ENCODE peak calls at places on chromosome 15, in nine cellular contexts. K is Caco-2, R is astrocyte, U is heart left ventricle, H is NB4, X is astrocyte of the spinal cord, O is GM23338, C is body of pancreas, I is vagina. Z is an unnamed sample.

GRCh38 chr15:48965972-48966371 is 2.3 kb upstream of the SHC4 start:
- DNase-seq in U (no peak), K (no peak), C (no peak), H (peak; percentile 93), I (no peak), X (peak; percentile 51), R (no peak), O (no peak), Z (no peak)

GRCh38 chr15:88648357-88649214 is 9.8 kb downstream of the ISG20 start:
- DNase-seq in K (no peak), R (peak; percentile 14), H (no peak), X (no peak), I (peak; percentile 84), C (peak; percentile 66), U (peak; percentile 17), O (no peak), Z (no peak)

GRCh38 chr15:53110999-53111398 is 320.9 kb upstream of the ONECUT1 start:
- DNase-seq in C (no peak), U (no peak), O (peak; percentile 26), X (no peak), H (no peak), R (no peak), I (no peak), K (no peak), Z (no peak)

GRCh38 chr15:96612917-96613316 is 282.4 kb downstream of the NR2F2 start:
- DNase-seq in K (no peak), U (no peak), I (no peak), R (no peak), H (no peak), X (no peak), C (no peak), O (no peak), Z (no peak)

GRCh38 chr15:77568960-77569646 is 63.6 kb downstream of the LINGO1 start:
- DNase-seq in K (peak; percentile 60), H (peak; percentile 85), X (peak; percentile 26), U (no peak), R (no peak), I (no peak), C (peak; percentile 4), O (peak; percentile 38), Z (no peak)

GRCh38 chr15:49238342-49238741 is 68.3 kb downstream of the GALK2 start:
- DNase-seq in C (peak; percentile 28), R (peak; percentile 85), O (no peak), H (no peak), U (no peak), X (peak; percentile 74), K (no peak), I (no peak), Z (no peak)

GRCh38 chr15:66614456-66615174 is 48.8 kb upstream of the LCTL start:
- DNase-seq in R (no peak), H (peak; percentile 66), K (no peak), X (no peak), O (no peak), I (no peak), C (no peak), U (no peak), Z (no peak)

GRCh38 chr15:34358367-34358766 is 8.6 kb downstream of the LPCAT4 start:
- DNase-seq in C (no peak), R (no peak), I (no peak), O (peak; percentile 39), U (no peak), K (no peak), X (no peak), H (no peak), Z (no peak)

GRCh38 chr15:35078221-35078915 is 6.7 kb downstream of the NANOGP8 start:
- DNase-seq in R (peak; percentile 36), H (peak; percentile 66), I (no peak), K (peak; percentile 42), C (peak; percentile 42), U (no peak), X (peak; percentile 51), O (peak; percentile 84), Z (peak; percentile 39)

GRCh38 chr15:90192961-90193786 is 8.0 kb upstream of the SEMA4B start:
- DNase-seq in R (no peak), H (peak; percentile 31), O (no peak), U (no peak), I (no peak), K (no peak), X (no peak), C (peak; percentile 20), Z (no peak)

GRCh38 chr15:66423149-66423548 is 36.4 kb downstream of the MAP2K1 start:
- DNase-seq in C (no peak), R (no peak), H (no peak), I (no peak), K (no peak), O (no peak), X (no peak), U (no peak), Z (no peak)

GRCh38 chr15:80841537-80841936 is 62.4 kb downstream of the CEMIP start:
- DNase-seq in C (no peak), R (no peak), K (no peak), X (no peak), U (no peak), I (no peak), H (no peak), O (no peak), Z (no peak)

GRCh38 chr15:90479656-90480055 is 50.1 kb upstream of the CRTC3 start:
- DNase-seq in O (no peak), X (peak; percentile 63), U (no peak), I (no peak), C (peak; percentile 48), R (peak; percentile 89), K (peak; percentile 88), H (no peak), Z (no peak)

GRCh38 chr15:48361690-48362089 is 30.5 kb downstream of the DUT start:
- DNase-seq in R (no peak), I (no peak), U (no peak), K (no peak), H (no peak), C (no peak), X (peak; percentile 26), O (no peak), Z (no peak)

GRCh38 chr15:71575474-71576045 is 234.8 kb upstream of the NR2E3 start:
- DNase-seq in R (no peak), U (no peak), O (peak; percentile 23), I (no peak), H (peak; percentile 8), X (peak; percentile 21), C (no peak), K (no peak), Z (no peak)
- TF ChIP-seq CTCF in R (peak; percentile 58), U (peak; percentile 28), O (peak; percentile 69), I (no peak), H (peak; percentile 35), X (peak; percentile 55), C (no peak), K (peak; percentile 51), Z (peak; percentile 50)

GRCh38 chr15:59436774-59437472 is 1.1 kb upstream of the FAM81A start:
- DNase-seq in I (no peak), O (peak; percentile 15), X (no peak), H (no peak), K (no peak), U (no peak), C (no peak), R (no peak), Z (no peak)
- H3K4me3 ChIP-seq in I (peak overlapping the region; percentile 61), O (peak overlapping the region; percentile 86), X (no peak overlapping the region), H (no peak overlapping the region), K (peak overlapping the region; percentile 36), U (peak overlapping the region; percentile 55), C (no peak overlapping the region), R (peak overlapping the region; percentile 64), Z (peak overlapping the region; percentile 70)

DNA sequence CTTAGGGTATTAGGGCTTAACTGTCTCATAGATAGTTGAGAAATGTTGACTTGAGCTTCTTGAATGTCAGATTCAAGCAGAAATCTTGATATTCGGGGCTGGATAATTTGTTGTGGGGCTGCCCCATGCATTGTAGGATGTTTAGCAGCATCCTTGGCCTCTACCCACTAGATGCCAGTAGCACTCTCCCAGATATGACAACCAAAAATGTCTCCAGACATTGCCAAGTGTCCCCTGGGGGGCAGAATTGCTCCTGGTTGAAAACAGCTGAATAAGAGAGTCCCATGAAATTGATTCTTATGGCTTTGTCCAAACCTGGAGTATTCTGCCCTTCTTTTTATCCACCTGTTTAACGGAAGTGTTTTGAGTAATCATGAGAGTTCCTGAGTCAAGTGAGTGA is 15.9 kb upstream of the LCMT2 start:
- DNase-seq in O (no peak), X (no peak), U (no peak), K (no peak), I (no peak), C (no peak), H (peak; percentile 25), R (no peak), Z (no peak)
- TF ChIP-seq CTCF in O (no peak), X (no peak), U (no peak), K (no peak), I (no peak), C (no peak), H (peak; percentile 4), R (no peak), Z (no peak)

GRCh38 chr15:64836023-64836536 is 5.6 kb upstream of the PLEKHO2 start:
- DNase-seq in U (no peak), O (peak; percentile 31), C (no peak), X (no peak), H (no peak), R (no peak), K (no peak), I (no peak), Z (no peak)
- H3K4me3 ChIP-seq in U (peak overlapping the region; percentile 35), O (peak overlapping the region; percentile 22), C (no peak overlapping the region), X (no peak overlapping the region), H (no peak overlapping the region), R (no peak overlapping the region), K (no peak overlapping the region), I (peak overlapping the region; percentile 43), Z (no peak overlapping the region)